ENCODE peak calls at places on chromosomes 13 and 19, in eight cellular contexts. V, D, W, Q, X, Z, E and K are unnamed samples.

GRCh38 chr19:38377052-38377451 is 2.7 kb downstream of the PSMD8 start:
- DNase-seq in V (no peak), D (no peak), W (no peak), Q (no peak), X (no peak), Z (no peak), E (no peak), K (no peak)

GRCh38 chr19:49475995-49476880 is 2.2 kb downstream of the FLT3LG start:
- DNase-seq in V (no peak), D (peak; percentile 68), W (peak; percentile 54), Q (no peak), X (peak; percentile 60), Z (peak; percentile 85), E (peak; percentile 60), K (no peak)

GRCh38 chr13:112807653-112808376 is 118.0 kb downstream of the ATP11A start:
- DNase-seq in V (no peak), D (no peak), W (no peak), Q (no peak), X (no peak), Z (no peak), E (no peak), K (no peak)

GRCh38 chr13:73462241-73462640 is 403.4 kb downstream of the KLF5 start:
- DNase-seq in V (no peak), D (no peak), W (no peak), Q (no peak), X (no peak), Z (no peak), E (no peak), K (no peak)

GRCh38 chr13:32415019-32415418 is 12.9 kb downstream of the N4BP2L1 start:
- DNase-seq in V (no peak), D (peak; percentile 21), W (no peak), Q (no peak), X (peak; percentile 47), Z (no peak), E (no peak), K (no peak)

GRCh38 chr19:55311397-55311796 is 13.7 kb downstream of the TMEM150B start:
- DNase-seq in V (no peak), D (no peak), W (no peak), Q (no peak), X (no peak), Z (no peak), E (no peak), K (no peak)

GRCh38 chr13:114081761-114082681 is 50.4 kb downstream of the RASA3 start:
- DNase-seq in V (no peak), D (no peak), W (no peak), Q (no peak), X (no peak), Z (no peak), E (no peak), K (no peak)

GRCh38 chr13:30042891-30043630 is 192.6 kb upstream of the UBL3 start:
- DNase-seq in V (no peak), D (no peak), W (no peak), Q (no peak), X (no peak), Z (no peak), E (no peak), K (no peak)

GRCh38 chr13:106477303-106477702 is 58.2 kb downstream of the EFNB2 start:
- DNase-seq in V (no peak), D (no peak), W (no peak), Q (no peak), X (no peak), Z (no peak), E (no peak), K (no peak)

GRCh38 chr13:41345921-41346589 is 35.0 kb downstream of the NAA16 start:
- DNase-seq in V (no peak), D (no peak), W (no peak), Q (no peak), X (no peak), Z (no peak), E (no peak), K (no peak)

GRCh38 chr13:30792257-30793000 is 57.1 kb downstream of the ALOX5AP start:
- DNase-seq in V (peak; percentile 42), D (no peak), W (no peak), Q (no peak), X (peak; percentile 98), Z (no peak), E (no peak), K (peak; percentile 89)